ENCODE peak calls at places on chromosomes 2 and 18, in four cellular contexts. P is PC-9; R is RPMI8226; T is stimulated activated CD4-positive, alpha-beta T cell treated with anti-CD3 and anti-CD28 coated beads, Interleukin-12 subunit alpha, Interleukin-12 subunit beta, amount 100 ng/mL, for 48 hours. Z is an unnamed sample.
A peak's percentile ranks its signal among the peaks of the same experiment; 100 is the strongest.

GRCh38 chr2:231905026-231905425 is 21.2 kb downstream of the NPPC start:
- DNase-seq in P (no peak), R (no peak), T (no peak), Z (no peak)

GRCh38 chr2:63007813-63008458 is 42.7 kb upstream of the OTX1 start:
- DNase-seq in T (no peak), R (no peak), P (no peak), Z (no peak)

GRCh38 chr2:44560352-44560751 is 198.6 kb downstream of the CAMKMT start:
- DNase-seq in P (peak; percentile 26), R (peak; percentile 24), T (no peak), Z (peak; percentile 39)

GRCh38 chr18:10336749-10337148 is 117.7 kb upstream of the APCDD1 start:
- DNase-seq in T (no peak), R (no peak), P (no peak), Z (no peak)

GRCh38 chr2:23695214-23696162 is 231.4 kb downstream of the ATAD2B start:
- DNase-seq in T (no peak), P (no peak), R (no peak), Z (no peak)

GRCh38 chr18:35604369-35604768 is 22.8 kb downstream of the GALNT1 start:
- DNase-seq in R (no peak), P (no peak), T (no peak), Z (peak; percentile 44)

GRCh38 chr2:70956141-70956540 is 20.4 kb downstream of the ATP6V1B1 start:
- DNase-seq in P (no peak), T (no peak), R (no peak), Z (no peak)

GRCh38 chr18:23838801-23839366 is 149.6 kb downstream of the LAMA3 start:
- DNase-seq in R (no peak), P (no peak), T (no peak), Z (no peak)